ENCODE peak calls at places on chromosomes 12 and 14, in seven cellular contexts. One of them, this sample, is unnamed.

GRCh38 chr12:52084491-52085231 is 5.2 kb downstream of the SMIM41 start:
- DNase-seq in NCI-H2107: no peak
- DNase-seq in OCI-M1: no peak
- DNase-seq in anterior cingulate cortex: no peak
- DNase-seq in glutamatergic neuron: no peak
- DNase-seq in HEK293T: no peak
- DNase-seq in stimulated activated CD8-positive, alpha-beta memory T cell treated with anti-CD3 and anti-CD28 coated beads, Interleukin-7, amount 100 ng/mL, for 48 hours: no peak
- DNase-seq in this sample: no peak

GRCh38 chr12:15540469-15540872 is 218.2 kb downstream of the PTPRO start:
- DNase-seq in NCI-H2107: no peak
- DNase-seq in OCI-M1: no peak
- DNase-seq in anterior cingulate cortex: no peak
- DNase-seq in glutamatergic neuron: no peak
- DNase-seq in HEK293T: no peak
- DNase-seq in stimulated activated CD8-positive, alpha-beta memory T cell treated with anti-CD3 and anti-CD28 coated beads, Interleukin-7, amount 100 ng/mL, for 48 hours: no peak
- DNase-seq in this sample: no peak

GRCh38 chr12:27541031-27541719 is 17.2 kb downstream of the PPFIBP1 start:
- DNase-seq in NCI-H2107: no peak
- DNase-seq in OCI-M1: no peak
- DNase-seq in anterior cingulate cortex: no peak
- DNase-seq in glutamatergic neuron: no peak
- DNase-seq in HEK293T: no peak
- DNase-seq in stimulated activated CD8-positive, alpha-beta memory T cell treated with anti-CD3 and anti-CD28 coated beads, Interleukin-7, amount 100 ng/mL, for 48 hours: no peak
- DNase-seq in this sample: no peak

GRCh38 chr12:5921966-5922365 is 23.1 kb downstream of the ANO2 start:
- DNase-seq in NCI-H2107: no peak
- DNase-seq in OCI-M1: no peak
- DNase-seq in anterior cingulate cortex: no peak
- DNase-seq in glutamatergic neuron: no peak
- DNase-seq in HEK293T: no peak
- DNase-seq in stimulated activated CD8-positive, alpha-beta memory T cell treated with anti-CD3 and anti-CD28 coated beads, Interleukin-7, amount 100 ng/mL, for 48 hours: no peak
- DNase-seq in this sample: no peak

GRCh38 chr14:90522585-90523191 is 125.9 kb downstream of the CALM1 start:
- DNase-seq in NCI-H2107: peak
- DNase-seq in OCI-M1: peak
- DNase-seq in anterior cingulate cortex: peak
- DNase-seq in glutamatergic neuron: peak
- DNase-seq in HEK293T: no peak
- DNase-seq in stimulated activated CD8-positive, alpha-beta memory T cell treated with anti-CD3 and anti-CD28 coated beads, Interleukin-7, amount 100 ng/mL, for 48 hours: no peak
- DNase-seq in this sample: peak

GRCh38 chr12:43898474-43898873 is 62.6 kb downstream of the TMEM117 start:
- DNase-seq in NCI-H2107: no peak
- DNase-seq in OCI-M1: no peak
- DNase-seq in anterior cingulate cortex: no peak
- DNase-seq in glutamatergic neuron: no peak
- DNase-seq in HEK293T: no peak
- DNase-seq in stimulated activated CD8-positive, alpha-beta memory T cell treated with anti-CD3 and anti-CD28 coated beads, Interleukin-7, amount 100 ng/mL, for 48 hours: no peak
- DNase-seq in this sample: no peak

GRCh38 chr12:118259079-118259478 is 113.6 kb downstream of the TAOK3 start:
- DNase-seq in NCI-H2107: no peak
- DNase-seq in OCI-M1: no peak
- DNase-seq in anterior cingulate cortex: no peak
- DNase-seq in glutamatergic neuron: no peak
- DNase-seq in HEK293T: no peak
- DNase-seq in stimulated activated CD8-positive, alpha-beta memory T cell treated with anti-CD3 and anti-CD28 coated beads, Interleukin-7, amount 100 ng/mL, for 48 hours: no peak
- DNase-seq in this sample: no peak

GRCh38 chr12:60205500-60205899 is 609.7 kb downstream of the SLC16A7 start:
- DNase-seq in NCI-H2107: no peak
- DNase-seq in OCI-M1: peak
- DNase-seq in anterior cingulate cortex: no peak
- DNase-seq in glutamatergic neuron: no peak
- DNase-seq in HEK293T: no peak
- DNase-seq in stimulated activated CD8-positive, alpha-beta memory T cell treated with anti-CD3 and anti-CD28 coated beads, Interleukin-7, amount 100 ng/mL, for 48 hours: no peak
- DNase-seq in this sample: peak

GRCh38 chr14:71932229-71932951 is at the start of gene RGS6:
- DNase-seq in NCI-H2107: peak
- DNase-seq in OCI-M1: peak
- DNase-seq in anterior cingulate cortex: peak
- DNase-seq in glutamatergic neuron: peak
- DNase-seq in HEK293T: peak
- DNase-seq in stimulated activated CD8-positive, alpha-beta memory T cell treated with anti-CD3 and anti-CD28 coated beads, Interleukin-7, amount 100 ng/mL, for 48 hours: no peak
- DNase-seq in this sample: peak